ENCODE peak calls at places on chromosomes 2 and 18, in ten cellular contexts. Y is heart right ventricle; O is fibroblast of lung; U is chondrocyte; X is GM10248; T is RWPE1; Q is lower leg skin; S is omental fat pad; H is CD4-positive, alpha-beta T cell; W is endothelial cell. G is an unnamed sample.

GRCh38 chr18:10437837-10438236 is 16.6 kb upstream of the APCDD1 start:
- DNase-seq in S (no peak), Q (no peak), O (no peak), Y (no peak), H (no peak), X (no peak), W (no peak), T (no peak), U (no peak), G (no peak)

GRCh38 chr2:54401592-54401991 is 54.5 kb upstream of the SPTBN1 start:
- DNase-seq in H (no peak), U (no peak), Q (no peak), S (no peak), T (no peak), W (no peak), X (no peak), O (peak; percentile 27), Y (no peak), G (no peak)

GRCh38 chr2:147572622-147573021 is 272.2 kb upstream of the ACVR2A start:
- DNase-seq in S (no peak), W (no peak), Y (no peak), U (no peak), T (peak; percentile 10), Q (no peak), O (no peak), X (no peak), H (no peak), G (peak; percentile 4)

GRCh38 chr2:127217470-127218325 is 2.4 kb downstream of the CYP27C1 start:
- DNase-seq in H (no peak), S (no peak), W (no peak), X (peak; percentile 9), O (no peak), Q (peak; percentile 91), Y (no peak), U (peak; percentile 97), T (peak; percentile 95), G (peak; percentile 68)

GRCh38 chr2:136101042-136101441 is 16.9 kb downstream of the CXCR4 start:
- DNase-seq in T (no peak), U (no peak), Q (no peak), W (no peak), S (no peak), H (no peak), X (no peak), O (no peak), Y (no peak), G (no peak)

GRCh38 chr2:109422071-109422757 is 191.6 kb downstream of the SEPTIN10 start:
- DNase-seq in Y (no peak), H (no peak), S (no peak), Q (peak; percentile 68), T (no peak), U (peak; percentile 63), W (no peak), O (peak; percentile 21), X (no peak), G (no peak)

GRCh38 chr2:64913357-64913869 is 75.8 kb upstream of the SLC1A4 start:
- DNase-seq in Y (no peak), H (no peak), X (no peak), S (no peak), Q (no peak), T (peak; percentile 16), W (no peak), O (no peak), U (no peak), G (no peak)

GRCh38 chr18:52319423-52319822 is 20.6 kb upstream of the DCC start:
- DNase-seq in S (no peak), Y (no peak), Q (no peak), T (no peak), X (no peak), H (no peak), U (no peak), O (no peak), W (no peak), G (no peak)

GRCh38 chr2:220417503-220417902 is 790.1 kb downstream of the SLC4A3 start:
- DNase-seq in H (no peak), O (no peak), S (no peak), U (no peak), W (no peak), Q (no peak), X (no peak), Y (no peak), T (no peak), G (no peak)

GRCh38 chr2:120749506-120750431 is 14.1 kb downstream of the GLI2 start:
- DNase-seq in Y (no peak), O (no peak), T (no peak), U (no peak), H (no peak), W (no peak), S (no peak), Q (peak; percentile 80), X (no peak), G (no peak)

GRCh38 chr2:28979041-28979440 is 2.1 kb upstream of the TOGARAM2 start:
- DNase-seq in X (no peak), T (no peak), Y (no peak), S (no peak), W (no peak), H (no peak), Q (no peak), O (no peak), U (peak; percentile 54), G (peak; percentile 10)

GRCh38 chr18:46171331-46171730 is 67.1 kb downstream of the HAUS1 start:
- DNase-seq in T (no peak), U (peak; percentile 38), O (no peak), Q (no peak), X (no peak), Y (no peak), H (no peak), S (no peak), W (no peak), G (no peak)

GRCh38 chr2:217933326-217933993 is 69.3 kb downstream of the TNS1 start:
- DNase-seq in W (no peak), T (no peak), U (no peak), Q (no peak), Y (no peak), O (no peak), X (no peak), H (no peak), S (no peak), G (no peak)

GRCh38 chr2:147636888-147637270 is 207.9 kb upstream of the ACVR2A start:
- DNase-seq in H (no peak), Q (no peak), Y (no peak), X (no peak), O (no peak), W (no peak), T (no peak), U (no peak), S (no peak), G (no peak)

GRCh38 chr18:59685501-59685900 is 11.7 kb downstream of the CCBE1 start:
- DNase-seq in W (no peak), X (no peak), Y (no peak), O (no peak), U (no peak), H (no peak), Q (no peak), T (no peak), S (no peak), G (no peak)

GRCh38 chr2:20175267-20175666 is 49.7 kb downstream of the SDC1 start:
- DNase-seq in T (no peak), X (no peak), W (no peak), S (no peak), Y (no peak), U (no peak), H (no peak), O (no peak), Q (peak; percentile 78), G (no peak)

GRCh38 chr2:31319391-31320175 is 85.6 kb downstream of the EHD3 start:
- DNase-seq in H (no peak), O (peak; percentile 94), S (no peak), X (no peak), U (no peak), W (no peak), T (no peak), Q (no peak), Y (no peak), G (no peak)

GRCh38 chr18:30965237-30965636 is 77.3 kb downstream of the DSC3 start:
- DNase-seq in O (no peak), Y (no peak), Q (no peak), H (no peak), U (no peak), S (no peak), X (no peak), T (no peak), W (no peak), G (no peak)

GRCh38 chr2:10520154-10520553 is 72.0 kb upstream of the ODC1 start:
- DNase-seq in H (no peak), X (no peak), O (no peak), U (no peak), Q (peak; percentile 78), S (no peak), W (no peak), T (no peak), Y (no peak), G (no peak)
- TF ChIP-seq CTCF in H (no peak), X (no peak), O (no peak), U (peak; percentile 28), Q (no peak), S (no peak), W (peak; percentile 64), T (no peak), Y (no peak), G (no peak)

GRCh38 chr2:226761195-226761583 is 38.4 kb downstream of the IRS1 start:
- DNase-seq in U (no peak), O (no peak), X (no peak), Q (no peak), H (no peak), T (no peak), W (no peak), S (no peak), Y (no peak), G (no peak)
- TF ChIP-seq CTCF in U (peak; percentile 14), O (peak; percentile 8), X (no peak), Q (no peak), H (no peak), T (no peak), W (no peak), S (no peak), Y (no peak), G (no peak)

GRCh38 chr2:212520340-212520739 is 18.3 kb downstream of the ERBB4 start:
- DNase-seq in O (no peak), X (no peak), T (no peak), S (no peak), H (no peak), Y (no peak), Q (no peak), U (no peak), W (no peak), G (no peak)
- TF ChIP-seq CTCF in O (no peak), X (peak; percentile 6), T (no peak), S (no peak), H (no peak), Y (peak; percentile 22), Q (no peak), U (peak; percentile 78), W (no peak), G (peak; percentile 57)

GRCh38 chr2:240369725-240370585 is 65.5 kb upstream of the GPC1 start:
- DNase-seq in Q (no peak), S (no peak), T (peak; percentile 98), O (peak; percentile 81), W (no peak), Y (peak; percentile 72), U (no peak), H (no peak), X (no peak), G (peak; percentile 83)
- TF ChIP-seq CTCF in Q (no peak), S (no peak), T (no peak), O (no peak), W (no peak), Y (no peak), U (peak; percentile 23), H (no peak), X (no peak), G (no peak)

GRCh38 chr2:46029332-46029811 is 267.8 kb upstream of the EPAS1 start:
- DNase-seq in W (peak; percentile 54), Y (peak; percentile 25), U (no peak), S (no peak), T (peak; percentile 22), H (no peak), X (no peak), O (peak; percentile 82), Q (no peak), G (peak; percentile 61)
- TF ChIP-seq CTCF in W (peak; percentile 49), Y (peak; percentile 56), U (peak; percentile 37), S (no peak), T (no peak), H (no peak), X (peak; percentile 10), O (peak; percentile 19), Q (no peak), G (peak; percentile 18)